ENCODE peak calls at places on chromosomes 1 and 21, in four cellular contexts. V is dorsolateral prefrontal cortex, X is astrocyte of the spinal cord, D is SJSA1. C is an unnamed sample.

GRCh38 chr21:45098867-45099266 is 24.5 kb downstream of the ADARB1 start:
- DNase-seq in V (no peak), X (no peak), D (peak), C (no peak)

GRCh38 chr1:103457856-103458255 is 67.6 kb upstream of the RNPC3 start:
- DNase-seq in V (no peak), X (no peak), D (no peak), C (no peak)

GRCh38 chr21:36743446-36743845 is 44.5 kb downstream of the SIM2 start:
- DNase-seq in V (no peak), X (no peak), D (no peak), C (no peak)

GRCh38 chr21:43345746-43346409 is 81.1 kb downstream of the SIK1 start:
- DNase-seq in V (no peak), X (peak), D (no peak), C (no peak)

GRCh38 chr1:172180886-172181285 is 239.6 kb upstream of the C1orf105 start:
- DNase-seq in V (peak), X (peak), D (peak), C (no peak)

GRCh38 chr1:53693773-53694717 is 44.9 kb downstream of the GLIS1 start:
- DNase-seq in V (no peak), X (no peak), D (no peak), C (peak)

GRCh38 chr1:25831569-25832196 is 11.9 kb downstream of the MTFR1L start:
- DNase-seq in V (no peak), X (no peak), D (no peak), C (no peak)

GRCh38 chr1:206905295-206906164 is 8.3 kb downstream of the IL24 start:
- DNase-seq in V (no peak), X (peak), D (peak), C (peak)

GRCh38 chr1:100299521-100300222 is 33.7 kb downstream of the RTCA start:
- DNase-seq in V (no peak), X (no peak), D (no peak), C (no peak)

GRCh38 chr1:154955039-154955717 is 721 bp downstream of the PBXIP1 start:
- DNase-seq in V (peak), X (peak), D (no peak), C (no peak)

GRCh38 chr1:46413596-46413985 is 19.5 kb downstream of the FAAH start:
- DNase-seq in V (no peak), X (no peak), D (no peak), C (no peak)

GRCh38 chr1:119449964-119450363 is 35.0 kb downstream of the HSD3B2 start:
- DNase-seq in V (no peak), X (no peak), D (no peak), C (no peak)

GRCh38 chr1:55143686-55144085 is 71.5 kb downstream of the USP24 start:
- DNase-seq in V (no peak), X (no peak), D (no peak), C (no peak)

GRCh38 chr1:107244734-107245495 is 104.1 kb downstream of the NTNG1 start:
- DNase-seq in V (no peak), X (no peak), D (no peak), C (no peak)

DNA sequence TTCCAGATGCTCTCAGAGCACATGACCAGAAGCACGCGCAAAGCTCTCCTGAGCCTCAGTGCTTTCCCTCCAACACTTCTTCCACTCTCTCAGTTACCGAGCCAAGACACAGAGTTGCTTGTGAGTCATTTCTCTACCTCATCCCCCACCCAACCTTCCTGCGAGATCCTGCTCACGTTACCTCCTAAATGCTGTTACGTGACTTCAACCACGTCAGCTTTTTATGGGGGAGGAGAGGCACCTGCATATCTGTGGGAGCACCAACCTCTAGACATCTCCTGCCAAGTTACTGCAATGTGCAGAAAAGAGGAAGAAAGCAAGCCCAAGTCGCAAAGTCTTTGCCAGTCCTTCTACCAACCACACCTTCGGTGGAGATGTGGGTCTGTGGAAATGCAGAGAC is 27.2 kb upstream of the ERG start:
- DNase-seq in V (no peak), X (no peak), D (no peak), C (no peak)
- H3K4me3 ChIP-seq in V (no peak), X (no peak), D (no peak), C (no peak)

DNA sequence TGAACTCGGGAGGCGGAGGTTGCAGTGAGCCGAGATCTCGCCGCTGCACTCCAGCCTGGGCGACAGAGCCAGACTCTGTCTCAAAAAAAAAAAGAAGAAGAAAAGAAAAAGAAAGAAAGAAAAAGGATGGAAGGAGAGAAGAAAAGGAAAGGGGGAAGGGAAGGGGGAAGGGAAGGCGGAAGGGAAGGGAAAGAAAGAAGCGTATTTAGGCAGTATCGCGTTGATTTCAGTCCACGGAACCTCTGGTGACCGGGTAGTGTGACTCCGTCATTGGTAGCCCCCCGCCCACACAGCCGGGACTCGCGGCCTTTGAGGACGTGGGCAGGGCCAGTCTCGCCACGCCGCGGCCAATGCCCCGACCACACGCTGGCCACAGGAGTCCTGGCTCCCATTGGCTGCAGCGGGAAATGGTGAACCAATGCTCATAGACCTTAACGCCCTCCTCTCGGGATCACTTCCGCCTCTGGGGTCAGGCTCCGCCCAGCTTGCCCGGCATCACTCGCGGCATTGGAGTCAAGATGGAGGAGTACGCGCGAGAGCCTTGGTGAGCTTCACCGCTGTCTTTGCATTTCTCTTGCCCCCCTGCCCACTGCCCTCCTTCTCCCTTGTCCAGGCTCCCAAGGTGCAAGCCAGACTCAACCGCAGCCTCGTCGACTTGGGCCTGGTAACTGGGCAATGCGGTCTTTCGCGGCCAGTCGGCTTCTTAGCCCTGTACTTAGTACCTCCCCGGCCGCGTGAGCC is at the start of gene TIMM17A:
- DNase-seq in V (peak), X (peak), D (peak), C (peak)
- H3K4me3 ChIP-seq in V (peak), X (peak), D (peak), C (peak)

DNA sequence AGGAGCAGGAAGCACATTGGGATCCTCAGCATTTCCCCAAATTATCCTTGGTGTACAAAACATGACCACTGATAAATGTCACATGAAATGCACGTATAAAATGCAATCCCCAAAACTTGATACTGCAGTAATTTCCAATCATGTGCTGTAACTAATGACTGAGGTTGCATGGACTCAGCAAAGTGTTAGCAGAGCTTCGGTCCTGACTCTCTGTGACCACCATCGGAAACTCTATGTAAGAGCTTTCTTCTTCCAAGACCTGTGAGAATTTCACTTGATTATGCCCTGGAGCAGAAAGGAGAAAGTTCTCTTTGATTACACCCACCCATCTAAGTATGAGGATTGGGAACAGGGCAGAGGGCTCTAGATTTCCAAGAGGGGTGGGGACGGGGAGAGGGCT is 908 bp downstream of the CD53 start:
- DNase-seq in V (no peak), X (no peak), D (no peak), C (no peak)
- H3K4me3 ChIP-seq in V (peak), X (no peak), D (no peak), C (no peak)

DNA sequence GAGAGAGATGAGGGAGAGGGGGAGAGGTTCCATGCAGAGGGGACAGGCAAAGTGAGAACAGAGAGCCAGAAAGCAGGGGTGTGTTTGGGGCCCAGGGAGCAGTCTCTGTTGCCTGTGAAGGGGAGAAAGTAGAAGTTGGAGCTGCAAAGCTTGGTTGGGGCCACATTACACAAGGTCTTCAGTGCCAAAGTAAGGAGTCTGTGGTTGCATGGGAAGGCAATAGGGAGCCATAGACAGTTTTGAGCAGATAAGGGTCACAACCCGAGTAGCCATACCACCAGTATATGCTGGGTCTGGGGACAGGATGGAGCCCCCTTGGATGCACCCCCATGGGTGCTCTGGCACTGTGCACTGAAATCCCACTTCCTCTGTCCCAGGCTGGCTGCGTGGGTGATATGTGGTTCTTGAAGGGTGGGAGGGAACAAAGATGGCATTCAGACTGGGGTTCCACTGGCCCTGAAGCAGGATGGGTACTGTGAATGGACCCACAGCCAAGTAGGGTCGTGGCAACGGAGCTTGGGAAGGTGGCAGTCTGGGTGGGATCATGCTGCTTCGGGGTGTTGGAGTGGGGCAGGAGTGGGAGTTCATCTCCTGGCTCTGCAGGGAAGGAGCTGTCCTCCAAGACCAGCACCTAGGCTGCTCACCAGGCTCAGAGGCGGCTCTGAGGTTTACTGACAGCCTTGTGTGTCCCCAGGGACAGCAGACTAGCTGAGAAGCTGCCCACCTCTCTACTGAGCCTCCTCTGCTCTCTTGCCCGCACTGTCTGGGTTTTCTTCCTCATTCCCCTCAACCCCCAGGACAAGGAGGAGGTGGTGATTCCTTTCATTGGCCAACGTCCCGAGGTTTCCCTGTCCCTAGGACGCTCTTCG is 12.1 kb downstream of the DRAXIN start:
- DNase-seq in V (no peak), X (no peak), D (no peak), C (no peak)
- H3K4me3 ChIP-seq in V (no peak), X (no peak), D (no peak), C (no peak)

GRCh38 chr1:233668725-233669294 is 54.9 kb downstream of the KCNK1 start:
- DNase-seq in V (no peak), X (peak), D (no peak), C (peak)
- H3K4me3 ChIP-seq in V (no peak), X (no peak), D (no peak), C (no peak)

GRCh38 chr1:160575112-160575664 is 4.1 kb downstream of the CD84 start:
- DNase-seq in V (no peak), X (no peak), D (no peak), C (no peak)
- H3K4me3 ChIP-seq in V (no peak), X (no peak), D (no peak), C (no peak)

DNA sequence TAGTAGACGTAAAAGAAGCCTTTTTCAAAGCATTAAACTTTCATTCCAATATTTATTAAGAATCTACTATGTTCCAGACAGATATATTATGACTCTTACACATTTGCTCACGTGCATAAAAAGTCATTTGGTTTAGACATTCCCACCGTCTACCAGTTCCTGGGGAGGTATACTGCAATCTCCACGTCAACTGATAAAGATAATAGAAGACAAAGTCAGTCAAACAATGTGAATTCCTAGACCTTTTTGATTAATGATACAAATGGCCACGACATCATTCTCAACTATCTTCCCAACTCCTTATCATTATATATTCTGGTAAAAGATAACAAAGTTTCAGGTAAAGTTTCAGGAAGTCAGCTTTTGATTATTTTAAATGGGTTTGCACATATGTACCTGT is 69.0 kb downstream of the SIPA1L2 start:
- DNase-seq in V (no peak), X (no peak), D (no peak), C (no peak)
- H3K4me3 ChIP-seq in V (no peak), X (no peak), D (no peak), C (no peak)

C was measured in HFF-Myc.